ENCODE peak calls at places on chromosomes 11 and 22, in six cellular contexts. M, H, O, T, R and E are unnamed samples.

GRCh38 chr11:115623021-115623451 is 118.8 kb upstream of the CADM1 start:
- DNase-seq in M (peak; percentile 85), H (no peak), O (no peak), T (no peak), R (peak; percentile 99), E (peak; percentile 93)

GRCh38 chr11:46294365-46295309 is 17.2 kb downstream of the CREB3L1 start:
- DNase-seq in M (no peak), H (no peak), O (no peak), T (peak; percentile 67), R (peak; percentile 93), E (peak; percentile 52)

GRCh38 chr11:121833970-121834369 is 282.0 kb downstream of the BLID start:
- DNase-seq in M (no peak), H (no peak), O (no peak), T (no peak), R (no peak), E (no peak)

GRCh38 chr22:17842386-17842785 is 68.1 kb upstream of the BID start:
- DNase-seq in M (no peak), H (no peak), O (peak; percentile 57), T (no peak), R (no peak), E (no peak)

GRCh38 chr22:36405671-36406070 is 17.9 kb upstream of the MYH9 start:
- DNase-seq in M (no peak), H (no peak), O (peak; percentile 68), T (no peak), R (peak; percentile 45), E (no peak)

GRCh38 chr11:120153221-120153620 is 15.3 kb upstream of the TRIM29 start:
- DNase-seq in M (no peak), H (no peak), O (no peak), T (no peak), R (no peak), E (no peak)

GRCh38 chr22:37544955-37545702 is 15.2 kb upstream of the CDC42EP1 start:
- DNase-seq in M (peak; percentile 68), H (no peak), O (peak; percentile 28), T (peak; percentile 73), R (peak; percentile 65), E (peak; percentile 75)

GRCh38 chr11:75547617-75548054 is 14.4 kb upstream of the SERPINH1 start:
- DNase-seq in M (peak; percentile 61), H (peak; percentile 57), O (no peak), T (peak; percentile 83), R (peak; percentile 71), E (peak; percentile 62)

GRCh38 chr11:86477495-86478155 is 102.9 kb downstream of the CCDC81 start:
- DNase-seq in M (no peak), H (no peak), O (no peak), T (no peak), R (no peak), E (peak; percentile 33)

DNA sequence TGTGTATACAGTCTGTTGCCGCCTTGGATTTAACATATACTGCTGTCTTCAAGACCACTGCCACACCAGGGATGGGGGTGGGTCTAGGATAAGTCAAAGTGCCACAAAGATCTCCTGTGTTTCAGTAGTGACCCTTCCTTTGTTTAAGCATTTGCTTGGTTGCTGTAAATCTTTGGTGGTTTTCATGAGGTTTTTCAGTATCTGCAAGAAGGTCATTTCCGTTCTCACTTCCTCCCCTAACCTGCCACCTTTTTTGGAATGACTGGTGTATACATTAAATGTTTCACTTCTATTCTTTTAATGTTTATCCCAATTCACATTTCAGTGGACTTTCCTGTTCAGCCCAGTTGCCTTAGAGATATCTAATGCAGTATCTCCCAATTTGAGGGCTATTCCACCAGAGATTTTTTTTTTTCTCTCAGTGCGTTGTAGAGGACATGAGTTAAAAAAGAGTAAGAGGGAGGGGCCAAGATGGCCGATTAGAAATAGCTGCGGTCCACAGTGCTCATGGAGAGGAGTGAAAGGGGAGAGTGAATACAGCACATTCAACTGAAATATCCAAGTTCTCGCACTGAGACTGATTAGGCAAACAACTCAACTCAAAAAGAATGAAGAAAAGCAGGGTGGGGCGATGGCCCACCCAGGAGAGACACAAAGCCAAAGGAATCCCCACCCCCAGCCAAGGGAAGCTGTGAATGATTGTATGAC is 43.2 kb downstream of the USP47 start:
- DNase-seq in M (no peak), H (no peak), O (no peak), T (no peak), R (no peak), E (no peak)
- H3K36me3 ChIP-seq in M (peaks cover 41% of the 10 kb centered on the region), H (peaks cover 5% of the 10 kb centered on the region), O (peaks cover 27% of the 10 kb centered on the region), T (peaks cover 36% of the 10 kb centered on the region), R (peaks cover 10% of the 10 kb centered on the region), E (peaks cover 77% of the 10 kb centered on the region)

GRCh38 chr11:134278356-134278755 is 2.2 kb downstream of the GLB1L3 start:
- DNase-seq in M (no peak), H (no peak), O (no peak), T (no peak), R (no peak), E (no peak)
- H3K27me3 ChIP-seq in M (peaks cover 91% of the 10 kb centered on the region), H (no peaks in the 10 kb centered on the region), O (no peaks in the 10 kb centered on the region), T (no peaks in the 10 kb centered on the region), R (peaks cover 45% of the 10 kb centered on the region), E (peaks cover 29% of the 10 kb centered on the region)

DNA sequence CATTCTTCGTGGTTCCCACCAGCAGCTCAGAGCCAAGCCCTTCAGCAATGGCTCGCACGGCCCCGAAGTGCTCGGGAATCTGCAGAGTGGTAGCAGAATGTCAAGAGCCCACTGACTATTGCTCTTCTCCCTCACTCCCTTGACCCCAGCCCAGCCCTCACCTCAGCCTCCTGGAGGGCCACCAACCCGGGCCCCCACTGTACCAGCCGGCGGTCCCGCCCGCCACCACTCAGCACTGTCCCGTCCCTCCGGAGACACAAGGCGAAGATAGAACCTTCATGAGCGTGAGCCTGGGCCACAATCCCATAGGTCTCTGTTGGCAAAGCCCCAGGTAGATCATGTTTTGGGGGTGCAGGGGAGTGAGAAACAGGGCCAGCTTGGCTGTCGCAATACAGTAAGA is 4.2 kb upstream of the MTA2 start:
- DNase-seq in M (no peak), H (no peak), O (no peak), T (no peak), R (no peak), E (no peak)
- H3K4me3 ChIP-seq in M (no peak overlapping the region), H (no peak overlapping the region), O (no peak overlapping the region), T (no peak overlapping the region), R (no peak overlapping the region), E (no peak overlapping the region)

DNA sequence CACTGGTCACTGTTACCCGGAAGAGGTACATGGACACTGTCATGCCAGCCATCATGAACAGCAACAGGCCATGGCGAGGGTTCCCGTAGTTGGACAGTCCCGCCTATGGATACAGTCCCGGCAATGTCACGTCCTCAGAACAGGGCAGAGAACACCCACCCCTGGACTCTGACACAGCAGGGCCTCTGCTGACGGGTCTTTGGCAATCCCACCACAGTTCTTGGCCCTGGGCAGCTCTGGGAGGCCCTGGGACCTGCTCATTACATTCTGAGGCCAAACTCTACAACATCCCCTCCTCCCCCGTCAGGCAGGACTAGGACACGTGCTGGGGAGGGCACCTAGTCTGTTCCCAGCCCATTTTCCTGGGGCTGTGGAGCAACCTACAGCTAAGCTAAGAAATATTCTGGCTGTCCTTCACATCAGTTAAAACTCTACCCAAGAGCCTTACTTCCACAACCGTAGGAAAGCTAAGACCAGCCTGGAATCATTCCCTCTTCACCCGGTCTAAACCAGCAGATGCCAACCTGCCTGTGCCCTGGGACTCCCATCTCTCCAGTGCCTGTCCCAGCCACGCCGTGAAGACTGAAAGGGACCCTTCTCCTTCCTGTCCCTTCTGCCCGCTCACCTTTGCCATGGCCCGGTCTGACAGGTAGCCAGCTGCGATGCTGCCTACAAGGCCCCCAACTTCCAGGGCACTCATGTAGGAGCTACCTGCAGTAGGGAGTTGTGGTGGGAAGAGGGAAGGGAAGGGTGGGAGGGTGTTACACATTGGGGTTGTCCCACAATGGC is 4.5 kb downstream of the SLC37A4 start:
- DNase-seq in M (no peak), H (no peak), O (no peak), T (no peak), R (no peak), E (no peak)
- H3K36me3 ChIP-seq in M (peaks cover 54% of the 10 kb centered on the region), H (peaks cover 37% of the 10 kb centered on the region), O (peaks cover 34% of the 10 kb centered on the region), T (peaks cover 80% of the 10 kb centered on the region), R (peaks cover 18% of the 10 kb centered on the region), E (peaks cover 31% of the 10 kb centered on the region)

GRCh38 chr22:49724030-49724892 is 103.4 kb downstream of the BRD1 start:
- DNase-seq in M (no peak), H (no peak), O (peak; percentile 10), T (peak; percentile 76), R (no peak), E (no peak)

GRCh38 chr22:49721211-49721763 is 106.4 kb downstream of the BRD1 start:
- DNase-seq in M (no peak), H (no peak), O (no peak), T (no peak), R (no peak), E (no peak)

GRCh38 chr22:49725516-49725915 is 102.2 kb downstream of the BRD1 start:
- DNase-seq in M (no peak), H (no peak), O (no peak), T (no peak), R (no peak), E (no peak)

GRCh38 chr22:49724893-49725489 is 102.7 kb downstream of the BRD1 start:
- DNase-seq in M (peak; percentile 46), H (no peak), O (peak; percentile 51), T (peak; percentile 87), R (peak; percentile 12), E (peak; percentile 55)

DNA sequence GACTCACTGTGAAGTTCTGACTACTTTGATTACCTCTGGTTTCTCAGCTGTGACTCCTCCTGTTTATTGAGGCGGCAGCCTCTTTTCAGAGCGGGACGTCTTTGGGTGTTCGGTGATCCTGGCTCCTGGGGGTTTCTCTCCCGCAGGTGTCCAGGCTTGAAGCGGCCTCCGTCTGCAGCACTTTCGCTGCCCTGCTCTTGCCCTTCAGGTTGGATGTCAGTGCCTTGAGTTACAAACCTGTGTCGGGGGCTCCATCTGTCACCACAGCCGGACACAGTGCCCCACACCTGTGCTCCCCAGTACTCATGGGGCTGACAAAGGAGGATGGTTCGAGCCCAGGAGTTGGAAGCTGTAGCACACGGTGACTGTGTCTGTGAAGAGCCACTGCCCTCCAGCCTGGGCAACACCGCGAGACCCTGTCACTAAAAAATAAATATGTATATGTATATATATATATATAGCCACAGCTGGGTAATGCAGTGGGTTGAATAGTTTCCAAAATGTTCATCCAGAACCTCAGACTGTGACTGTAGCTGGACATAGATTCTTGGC is 104.1 kb downstream of the BRD1 start:
- DNase-seq in M (no peak), H (no peak), O (no peak), T (no peak), R (no peak), E (no peak)
- H3K27me3 ChIP-seq in M (peaks cover 86% of the 10 kb centered on the region), H (no peaks in the 10 kb centered on the region), O (no peaks in the 10 kb centered on the region), T (no peaks in the 10 kb centered on the region), R (peaks cover 3% of the 10 kb centered on the region), E (peaks cover 69% of the 10 kb centered on the region)

DNA sequence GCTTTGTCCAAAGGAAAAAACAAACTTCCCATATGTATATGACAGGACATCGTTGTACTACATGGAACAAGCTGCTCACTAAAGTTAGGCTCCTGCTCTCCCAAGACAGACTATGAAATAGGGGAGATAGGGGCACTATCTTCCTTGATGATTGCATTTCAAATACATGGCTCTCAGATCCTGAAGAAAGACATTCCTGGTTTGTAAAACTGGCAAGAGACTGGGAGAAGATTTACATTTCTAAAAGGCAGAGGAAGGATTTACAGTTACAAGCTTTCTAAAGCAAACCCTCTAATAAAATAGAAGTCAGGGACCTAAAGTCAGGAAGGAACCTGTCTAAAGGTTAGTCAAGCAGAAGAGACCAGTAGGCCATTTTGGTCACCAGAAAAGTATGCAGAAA is 103.7 kb downstream of the SLC17A6 start:
- DNase-seq in M (no peak), H (no peak), O (no peak), T (no peak), R (no peak), E (no peak)
- H3K4me3 ChIP-seq in M (no peak overlapping the region), H (no peak overlapping the region), O (no peak overlapping the region), T (no peak overlapping the region), R (no peak overlapping the region), E (no peak overlapping the region)